ENCODE peak calls at places on chromosomes 7 and 10, in four cellular contexts. P is A549; I is activated CD8-positive, alpha-beta T cell treated with anti-CD3 and anti-CD28 coated beads for 36 hours; C is GM20000. K is an unnamed sample.

GRCh38 chr7:121576148-121576921 is 180.2 kb upstream of the FAM3C start:
- DNase-seq in P (no peak), I (no peak), C (no peak), K (no peak)

GRCh38 chr7:7895754-7896153 is 72.8 kb upstream of the GLCCI1 start:
- DNase-seq in P (no peak), I (no peak), C (no peak), K (no peak)

GRCh38 chr7:47326220-47326619 is 255.7 kb downstream of the TNS3 start:
- DNase-seq in P (no peak), I (no peak), C (no peak), K (no peak)

GRCh38 chr10:71381611-71382010 is 15.1 kb upstream of the CDH23 start:
- DNase-seq in P (no peak), I (no peak), C (no peak), K (no peak)

GRCh38 chr7:47354831-47355541 is 226.9 kb downstream of the TNS3 start:
- DNase-seq in P (no peak), I (no peak), C (no peak), K (no peak)

GRCh38 chr7:139387594-139387993 is 27.9 kb downstream of the LUC7L2 start:
- DNase-seq in P (no peak), I (no peak), C (no peak), K (no peak)

GRCh38 chr7:85628187-85628586 is 441.3 kb upstream of the SEMA3D start:
- DNase-seq in P (no peak), I (no peak), C (no peak), K (no peak)

GRCh38 chr7:156889089-156889488 is 3.9 kb downstream of the LMBR1 start:
- DNase-seq in P (no peak), I (no peak), C (no peak), K (no peak)

GRCh38 chr7:48337012-48337621 is 165.9 kb downstream of the ABCA13 start:
- DNase-seq in P (peak; percentile 24), I (no peak), C (peak; percentile 24), K (peak; percentile 34)

GRCh38 chr7:128014864-128015263 is 16.4 kb downstream of the LRRC4 start:
- DNase-seq in P (no peak), I (no peak), C (no peak), K (no peak)

GRCh38 chr10:131909014-131909808 is 8.4 kb downstream of the PPP2R2D start:
- DNase-seq in P (no peak), I (no peak), C (no peak), K (no peak)

GRCh38 chr7:74084722-74085578 is 1.3 kb downstream of the LIMK1 start:
- DNase-seq in P (no peak), I (no peak), C (no peak), K (no peak)

GRCh38 chr7:1224093-1224702 is 8.5 kb upstream of the UNCX start:
- DNase-seq in P (no peak), I (no peak), C (no peak), K (no peak)

GRCh38 chr10:77111611-77112550 is 525.7 kb downstream of the KCNMA1 start:
- DNase-seq in P (peak; percentile 76), I (peak; percentile 5), C (peak; percentile 54), K (peak; percentile 46)

GRCh38 chr7:149741629-149742028 is 31.8 kb downstream of the ZNF467 start:
- DNase-seq in P (peak; percentile 46), I (no peak), C (peak; percentile 36), K (no peak)

GRCh38 chr7:51456471-51457060 is 140.0 kb upstream of the COBL start:
- DNase-seq in P (no peak), I (no peak), C (no peak), K (no peak)

GRCh38 chr10:99364125-99364524 is 35.0 kb downstream of the CNNM1 start:
- DNase-seq in P (no peak), I (no peak), C (no peak), K (no peak)

GRCh38 chr10:101495324-101495925 is 92.6 kb downstream of the POLL start:
- DNase-seq in P (no peak), I (no peak), C (peak; percentile 16), K (no peak)

GRCh38 chr10:131653550-131654470 is 247.0 kb upstream of the PPP2R2D start:
- DNase-seq in P (no peak), I (no peak), C (no peak), K (no peak)

GRCh38 chr7:44748042-44748947 is at the start of gene ZMIZ2:
- DNase-seq in P (peak; percentile 80), I (peak; percentile 92), C (peak; percentile 98), K (peak; percentile 95)

GRCh38 chr7:7654964-7655363 is 14.4 kb downstream of the UMAD1 start:
- DNase-seq in P (no peak), I (no peak), C (no peak), K (no peak)

GRCh38 chr7:5229451-5230271 is 39.6 kb downstream of the WIPI2 start:
- DNase-seq in P (no peak), I (peak; percentile 14), C (no peak), K (no peak)

GRCh38 chr10:36597921-36598320 is 527.5 kb upstream of the ANKRD30A start:
- DNase-seq in P (no peak), I (no peak), C (no peak), K (no peak)

GRCh38 chr10:57818522-57818921 is 449.2 kb downstream of the IPMK start:
- DNase-seq in P (no peak), I (no peak), C (no peak), K (no peak)

GRCh38 chr10:129161184-129161583 is 305.9 kb upstream of the MGMT start:
- DNase-seq in P (no peak), I (peak; percentile 52), C (no peak), K (no peak)

GRCh38 chr7:32360127-32360526 is 130.1 kb downstream of the LSM5 start:
- DNase-seq in P (no peak), I (no peak), C (no peak), K (no peak)

DNA sequence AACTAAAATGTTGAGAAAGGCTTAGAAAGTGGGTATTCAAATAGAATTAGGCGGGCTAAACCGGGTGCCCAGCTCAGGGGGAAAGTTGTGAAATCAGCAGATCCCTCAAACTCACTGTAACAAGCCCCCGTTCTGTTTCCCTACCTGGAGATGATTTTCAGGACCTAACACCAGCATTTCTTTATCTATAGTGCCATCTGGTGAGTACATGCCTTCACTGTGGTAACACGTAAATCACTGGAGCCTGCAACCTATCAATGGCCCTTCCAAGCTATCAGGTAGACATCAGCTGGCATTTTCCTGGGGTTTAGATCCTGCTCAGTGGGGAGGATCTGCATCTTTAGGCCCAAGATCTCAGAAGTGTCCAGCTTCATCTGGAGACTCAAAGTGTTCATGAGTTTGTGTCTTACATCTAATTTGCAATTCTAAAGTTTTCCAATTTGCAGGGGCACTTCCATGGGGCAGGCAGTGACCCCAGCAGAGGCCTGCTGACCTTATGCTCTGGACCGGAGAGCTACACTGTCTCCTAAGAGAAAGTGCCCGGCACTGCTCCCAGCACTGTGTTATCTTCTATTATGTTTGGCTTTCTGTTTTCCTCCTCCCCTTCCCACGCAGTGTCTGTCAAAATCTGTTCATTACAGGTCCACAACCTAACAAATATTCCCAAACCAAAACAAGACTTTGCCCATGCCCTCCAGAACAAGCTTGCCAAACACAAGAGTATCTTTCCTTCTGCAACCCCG is 132.5 kb downstream of the LSM5 start:
- DNase-seq in P (peak; percentile 25), I (no peak), C (no peak), K (peak; percentile 13)
- TF ChIP-seq CTCF in P (peak; percentile 41), I (no peak), C (no peak), K (no peak)

DNA sequence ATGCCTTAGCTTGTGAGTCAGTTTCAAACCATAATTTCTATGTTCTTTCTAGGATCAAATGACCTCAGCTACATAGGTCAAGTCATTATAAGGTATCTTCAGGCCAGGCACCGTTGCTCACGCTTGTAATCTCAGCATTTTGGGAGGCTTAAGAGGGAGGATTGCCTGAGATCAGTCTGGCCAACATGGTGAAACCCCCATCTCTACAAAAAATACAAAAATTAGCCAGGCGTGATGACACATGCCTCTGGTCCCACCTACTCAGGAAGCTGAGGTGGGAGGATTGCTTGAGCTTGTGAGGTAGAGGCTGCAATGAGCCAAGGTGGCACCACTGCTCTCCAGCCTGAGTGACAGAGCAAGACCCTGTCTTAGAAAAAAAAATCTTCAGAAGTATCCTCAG is 362.3 kb downstream of the GATA3 start:
- DNase-seq in P (no peak), I (peak; percentile 65), C (no peak), K (no peak)
- TF ChIP-seq CTCF in P (no peak), I (no peak), C (no peak), K (no peak)

GRCh38 chr10:29067161-29067560 is 221.7 kb upstream of the LYZL1 start:
- DNase-seq in P (no peak), I (peak; percentile 2), C (no peak), K (no peak)

GRCh38 chr10:29067628-29068027 is 221.2 kb upstream of the LYZL1 start:
- DNase-seq in P (no peak), I (no peak), C (no peak), K (no peak)

GRCh38 chr10:29069952-29070351 is 218.9 kb upstream of the LYZL1 start:
- DNase-seq in P (no peak), I (no peak), C (no peak), K (no peak)

GRCh38 chr10:29068984-29069383 is 219.9 kb upstream of the LYZL1 start:
- DNase-seq in P (no peak), I (no peak), C (no peak), K (no peak)

GRCh38 chr10:29068302-29068701 is 220.6 kb upstream of the LYZL1 start:
- DNase-seq in P (no peak), I (no peak), C (no peak), K (no peak)
- TF ChIP-seq CTCF in P (no peak), I (no peak), C (no peak), K (no peak)

DNA sequence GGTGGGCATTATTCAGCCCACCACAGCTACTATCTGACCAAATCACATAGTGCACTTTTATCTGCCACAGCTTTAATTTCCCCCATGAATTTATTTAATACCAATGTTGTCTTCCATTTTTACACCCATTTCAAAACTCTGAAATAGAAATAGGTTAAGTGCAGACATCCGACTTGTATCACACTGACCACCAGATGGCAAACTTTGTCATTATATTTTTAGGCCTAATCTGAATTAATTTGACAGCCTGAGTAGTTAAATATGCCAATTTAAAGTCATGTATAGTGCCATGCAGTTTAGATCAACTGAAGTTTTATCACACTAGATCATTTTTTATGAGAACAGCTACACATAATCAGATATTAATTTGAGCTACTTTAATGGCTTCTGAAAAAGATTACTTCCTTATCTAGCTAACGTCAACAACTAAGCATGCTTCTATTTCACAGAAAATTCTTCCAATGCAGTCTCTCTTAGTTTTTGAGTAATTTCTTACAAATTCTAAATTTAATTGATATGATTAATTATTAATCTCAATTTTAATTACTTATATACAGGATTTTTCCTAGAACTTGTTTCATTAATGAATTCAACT is 566.4 kb downstream of the GFRA1 start:
- DNase-seq in P (no peak), I (peak; percentile 1), C (no peak), K (no peak)
- TF ChIP-seq CTCF in P (peak; percentile 76), I (peak; percentile 35), C (peak; percentile 38), K (peak; percentile 71)

DNA sequence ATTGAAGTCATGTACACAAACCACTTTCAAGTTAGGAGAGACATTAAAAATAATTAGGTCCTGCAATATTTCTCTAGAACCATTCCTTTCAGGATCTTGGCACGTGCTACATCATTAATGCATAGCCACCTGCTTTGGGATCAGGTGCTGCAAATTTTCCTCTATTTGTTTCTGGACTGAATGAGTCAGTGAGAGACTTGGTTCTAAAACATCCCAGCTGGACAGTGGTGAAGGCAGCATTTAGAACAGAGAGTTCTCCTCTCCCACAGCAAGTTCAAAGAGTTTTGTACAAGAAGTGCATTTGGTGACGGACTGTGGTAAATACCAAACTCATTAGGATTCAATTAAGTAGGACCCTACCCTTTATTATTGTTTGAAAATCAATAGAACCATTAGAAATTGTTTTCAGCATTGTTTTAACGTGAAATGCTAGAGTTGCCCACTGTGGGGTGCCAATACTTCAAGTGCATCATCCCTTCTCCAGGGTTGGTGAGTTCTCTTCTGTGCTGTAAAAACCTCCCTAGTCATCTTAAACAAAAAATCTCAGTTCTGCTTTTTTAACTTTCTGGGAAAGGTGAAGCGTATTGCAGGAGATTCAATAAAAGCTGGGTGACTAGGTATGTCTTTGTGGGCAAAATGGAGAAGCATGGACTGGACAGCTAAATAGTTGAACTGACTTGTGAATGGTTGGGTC is 698.9 kb downstream of the SUGCT start:
- DNase-seq in P (no peak), I (no peak), C (no peak), K (no peak)
- TF ChIP-seq CTCF in P (no peak), I (no peak), C (no peak), K (no peak)